ENCODE peak calls at places on chromosomes 3 and 15, in four cellular contexts. W is thyroid gland, Y is ovary, H is transverse colon. A is an unnamed sample.

GRCh38 chr3:152350139-152350538 is 81.4 kb downstream of the MBNL1 start:
- DNase-seq in W (no peak), Y (no peak), H (no peak), A (no peak)

GRCh38 chr15:88447206-88447605 is 20.0 kb downstream of the MRPL46 start:
- DNase-seq in W (no peak), Y (no peak), H (no peak), A (no peak)

GRCh38 chr15:90286678-90287077 is 21.2 kb downstream of the NGRN start:
- DNase-seq in W (no peak), Y (no peak), H (no peak), A (peak; percentile 43)

GRCh38 chr15:41799488-41799805 is 25.2 kb downstream of the MAPKBP1 start:
- DNase-seq in W (no peak), Y (no peak), H (no peak), A (no peak)

GRCh38 chr3:30221622-30222021 is 384.8 kb upstream of the TGFBR2 start:
- DNase-seq in W (no peak), Y (no peak), H (no peak), A (no peak)

GRCh38 chr3:195139091-195139875 is 131.7 kb downstream of the XXYLT1 start:
- DNase-seq in W (no peak), Y (no peak), H (no peak), A (no peak)

GRCh38 chr3:188152660-188153497 is 1.1 kb upstream of the LPP start:
- DNase-seq in W (peak; percentile 54), Y (peak; percentile 61), H (peak; percentile 59), A (peak; percentile 38)

GRCh38 chr3:28575748-28576589 is 227.3 kb upstream of the AZI2 start:
- DNase-seq in W (peak; percentile 61), Y (peak; percentile 42), H (no peak), A (no peak)

GRCh38 chr3:153679711-153680110 is 441.5 kb upstream of the ARHGEF26 start:
- DNase-seq in W (no peak), Y (no peak), H (no peak), A (no peak)

GRCh38 chr3:60064210-60065178 is 1014.7 kb upstream of the CFAP20DC start:
- DNase-seq in W (no peak), Y (no peak), H (no peak), A (no peak)

GRCh38 chr15:39654308-39654707 is 73.4 kb downstream of the THBS1 start:
- DNase-seq in W (no peak), Y (no peak), H (no peak), A (no peak)

GRCh38 chr3:127911421-127911931 is 3.6 kb upstream of the KBTBD12 start:
- DNase-seq in W (no peak), Y (peak; percentile 36), H (no peak), A (no peak)

GRCh38 chr3:55686720-55687254 is 199.7 kb upstream of the WNT5A start:
- DNase-seq in W (no peak), Y (no peak), H (no peak), A (no peak)

GRCh38 chr3:64267774-64268604 is 42.7 kb upstream of the PRICKLE2 start:
- DNase-seq in W (peak; percentile 78), Y (peak; percentile 70), H (peak; percentile 55), A (peak; percentile 58)

GRCh38 chr15:63156708-63157065 is 590 bp downstream of the RPS27L start:
- DNase-seq in W (peak; percentile 67), Y (no peak), H (peak; percentile 34), A (peak; percentile 72)

GRCh38 chr3:155326901-155327300 is 33.4 kb upstream of the STRIT1 start:
- DNase-seq in W (no peak), Y (no peak), H (no peak), A (no peak)

GRCh38 chr3:119235151-119235550 is 5.5 kb downstream of the B4GALT4 start:
- DNase-seq in W (no peak), Y (no peak), H (no peak), A (no peak)

GRCh38 chr15:42419369-42419768 is 60.1 kb downstream of the CAPN3 start:
- DNase-seq in W (no peak), Y (no peak), H (no peak), A (no peak)

GRCh38 chr15:29516929-29517328 is 247.3 kb upstream of the NSMCE3 start:
- DNase-seq in W (no peak), Y (no peak), H (no peak), A (no peak)

GRCh38 chr3:69082805-69083204 is 1.9 kb upstream of the ARL6IP5 start:
- DNase-seq in W (peak; percentile 64), Y (no peak), H (peak; percentile 51), A (no peak)

GRCh38 chr3:122183521-122183892 is at the start of gene CASR:
- DNase-seq in W (peak; percentile 32), Y (no peak), H (peak; percentile 9), A (peak; percentile 16)

GRCh38 chr3:122188758-122189157 is 5.3 kb downstream of the CASR start:
- DNase-seq in W (no peak), Y (no peak), H (no peak), A (no peak)

GRCh38 chr3:122186372-122186771 is 2.9 kb downstream of the CASR start:
- DNase-seq in W (no peak), Y (no peak), H (peak; percentile 13), A (no peak)

GRCh38 chr3:122184591-122184929 is 1.1 kb downstream of the CASR start:
- DNase-seq in W (no peak), Y (no peak), H (no peak), A (no peak)

GRCh38 chr3:122183893-122184590 is 574 bp downstream of the CASR start:
- DNase-seq in W (no peak), Y (no peak), H (no peak), A (no peak)
- TF ChIP-seq CTCF in W (no peak), Y (no peak), H (no peak), A (no peak)

DNA sequence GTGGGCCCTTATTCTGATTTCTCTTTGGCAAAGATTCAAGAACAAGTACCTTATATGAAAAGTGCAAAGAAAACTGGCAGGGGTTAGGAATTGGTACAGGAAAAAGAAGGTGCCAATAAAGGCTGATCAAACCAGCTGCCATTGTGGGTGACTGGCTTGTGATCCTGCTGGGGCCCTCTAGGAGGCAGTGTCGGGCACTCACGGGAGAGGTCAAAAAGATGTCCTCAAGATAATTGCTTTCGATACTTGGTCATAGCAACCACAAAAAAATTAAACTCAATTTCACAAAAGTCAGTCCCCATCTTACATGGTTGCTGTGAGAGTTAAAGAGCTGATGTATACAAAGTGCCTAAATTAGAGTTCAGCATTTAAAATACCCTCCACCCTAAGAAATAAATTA is 31.0 kb upstream of the CAV3 start:
- DNase-seq in W (no peak), Y (no peak), H (no peak), A (no peak)
- TF ChIP-seq CTCF in W (no peak), Y (no peak), H (no peak), A (no peak)

GRCh38 chr3:51975857-51976549 is 1.1 kb downstream of the ABHD14A start:
- DNase-seq in W (peak; percentile 73), Y (peak; percentile 94), H (peak; percentile 75), A (peak; percentile 85)
- TF ChIP-seq CTCF in W (no peak), Y (peak; percentile 18), H (peak; percentile 12), A (no peak)

GRCh38 chr3:128950223-128950938 is 43.5 kb downstream of the CFAP92 start:
- DNase-seq in W (no peak), Y (no peak), H (no peak), A (no peak)
- TF ChIP-seq CTCF in W (no peak), Y (no peak), H (no peak), A (no peak)

GRCh38 chr3:140974900-140975299 is 33.3 kb downstream of the SLC25A36 start:
- DNase-seq in W (no peak), Y (no peak), H (no peak), A (no peak)

GRCh38 chr3:140972833-140973232 is 31.2 kb downstream of the SLC25A36 start:
- DNase-seq in W (no peak), Y (no peak), H (no peak), A (no peak)
- TF ChIP-seq CTCF in W (no peak), Y (no peak), H (no peak), A (peak; percentile 19)

GRCh38 chr15:60787737-60788513 is 309.0 kb upstream of the ICE2 start:
- DNase-seq in W (no peak), Y (no peak), H (no peak), A (no peak)
- TF ChIP-seq CTCF in W (no peak), Y (no peak), H (peak; percentile 40), A (peak; percentile 34)

DNA sequence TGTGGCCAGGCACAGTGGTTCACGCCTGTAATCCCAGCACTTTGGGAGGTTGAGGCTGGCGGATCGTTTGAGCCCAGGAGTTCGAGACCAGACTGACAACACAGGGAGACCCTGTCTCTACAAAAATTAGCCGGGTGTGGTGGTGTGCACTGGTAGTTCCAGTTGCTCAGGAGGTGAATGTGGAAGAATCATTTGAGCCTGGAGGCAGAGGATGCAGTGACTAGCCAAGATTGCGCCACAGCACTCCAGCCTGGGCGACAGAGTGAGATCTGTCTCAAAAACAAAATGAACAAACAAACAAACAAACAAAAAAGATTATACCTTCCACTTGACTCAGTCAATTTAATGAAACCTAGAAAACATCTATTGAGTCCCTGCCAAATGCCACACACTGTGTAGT is 30.6 kb upstream of the PHLDB2 start:
- DNase-seq in W (no peak), Y (no peak), H (no peak), A (no peak)
- TF ChIP-seq CTCF in W (no peak), Y (no peak), H (no peak), A (no peak)

DNA sequence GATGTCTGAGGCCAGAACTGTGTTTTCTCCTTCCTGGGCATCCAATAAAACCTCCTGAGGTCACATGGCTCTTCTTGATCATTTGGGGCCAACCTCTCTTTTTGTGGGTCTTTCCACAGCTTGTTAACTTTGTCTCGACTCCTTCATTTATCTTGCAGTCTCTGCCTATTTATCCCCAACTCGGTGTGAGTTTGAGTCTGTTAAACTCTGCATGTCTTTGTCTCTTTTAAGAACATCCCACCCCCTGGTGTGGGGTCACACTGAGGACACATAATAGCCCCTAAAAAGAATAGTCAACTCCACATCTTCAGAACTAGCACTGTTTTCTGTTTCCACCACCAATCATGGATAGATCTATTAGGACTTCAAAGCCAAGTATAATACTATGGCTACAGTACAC is 187.2 kb downstream of the TLE3 start:
- DNase-seq in W (no peak), Y (no peak), H (no peak), A (no peak)
- TF ChIP-seq CTCF in W (no peak), Y (no peak), H (no peak), A (no peak)

GRCh38 chr3:115217678-115218451 is 70.8 kb upstream of the ZBTB20 start:
- DNase-seq in W (no peak), Y (no peak), H (peak; percentile 52), A (no peak)
- TF ChIP-seq CTCF in W (peak; percentile 26), Y (peak; percentile 44), H (peak; percentile 63), A (peak; percentile 72)